ENCODE peak calls at places on chromosomes 11 and 22, in five cellular contexts. R is GF-D8, O is HFF-Myc, X is midbrain, C is left lobe of liver. L is an unnamed sample.
A peak's percentile ranks its signal among the peaks of the same experiment; 100 is the strongest.

GRCh38 chr11:83054904-83055380 is 16.8 kb downstream of the RAB30 start:
- DNase-seq in C (no peak), X (no peak), O (no peak), R (no peak), L (no peak)

GRCh38 chr11:114315749-114316368 is 19.7 kb downstream of the NNMT start:
- DNase-seq in R (no peak), C (peak; percentile 79), X (no peak), O (no peak), L (no peak)

GRCh38 chr11:128521697-128522062 is 65.7 kb downstream of the ETS1 start:
- DNase-seq in C (peak; percentile 55), R (no peak), X (no peak), O (no peak), L (no peak)

GRCh38 chr11:13135385-13136271 is 126.5 kb downstream of the RASSF10 start:
- DNase-seq in R (no peak), O (peak; percentile 52), X (peak; percentile 90), C (no peak), L (peak; percentile 97)

GRCh38 chr11:66725114-66725513 is 3.9 kb downstream of the SPTBN2 start:
- DNase-seq in X (no peak), R (no peak), C (no peak), O (no peak), L (no peak)

GRCh38 chr22:31143038-31143437 is 2.7 kb upstream of the PLA2G3 start:
- DNase-seq in O (no peak), X (peak; percentile 4), C (no peak), R (no peak), L (no peak)

GRCh38 chr11:73838443-73839122 is 38.1 kb downstream of the COA4 start:
- DNase-seq in C (no peak), X (no peak), R (no peak), O (no peak), L (no peak)

GRCh38 chr11:68881320-68881719 is 22.3 kb downstream of the MRPL21 start:
- DNase-seq in C (no peak), R (no peak), X (no peak), O (no peak), L (no peak)

GRCh38 chr22:39654959-39655579 is 84.5 kb downstream of the CACNA1I start:
- DNase-seq in O (no peak), X (no peak), R (no peak), C (no peak), L (no peak)

GRCh38 chr11:93741094-93741881 is at the start of the genes C11orf54 and TAF1D:
- DNase-seq in C (peak; percentile 98), R (peak; percentile 95), X (peak; percentile 96), O (peak; percentile 95), L (peak; percentile 96)

GRCh38 chr11:87421422-87421821 is 383.7 kb downstream of the TMEM135 start:
- DNase-seq in R (peak; percentile 1), O (peak; percentile 84), C (no peak), X (peak; percentile 76), L (peak; percentile 71)

GRCh38 chr11:10407055-10407454 is 48.0 kb upstream of the AMPD3 start:
- DNase-seq in O (no peak), C (no peak), X (no peak), R (no peak), L (no peak)

GRCh38 chr11:125320347-125321122 is 156.0 kb downstream of the PKNOX2 start:
- DNase-seq in C (no peak), X (no peak), O (no peak), R (no peak), L (no peak)

GRCh38 chr11:128933481-128934178 is 9.0 kb downstream of the TP53AIP1 start:
- DNase-seq in X (no peak), C (no peak), O (peak; percentile 35), R (no peak), L (no peak)

GRCh38 chr22:50537765-50538164 is 7.9 kb upstream of the KLHDC7B start:
- DNase-seq in R (no peak), O (no peak), X (no peak), C (no peak), L (no peak)

GRCh38 chr22:23061471-23062280 is 8.6 kb upstream of the GNAZ start:
- DNase-seq in X (no peak), R (no peak), O (no peak), C (peak; percentile 33), L (no peak)

GRCh38 chr22:22720201-22720723 is 75.8 kb downstream of the GGTLC2 start:
- DNase-seq in O (peak; percentile 21), X (no peak), C (no peak), R (peak; percentile 50), L (peak; percentile 31)

GRCh38 chr22:22588485-22589164 is 29.6 kb upstream of the PRAME start:
- DNase-seq in X (no peak), O (no peak), C (no peak), R (no peak), L (no peak)

GRCh38 chr22:41596776-41597634 is 7.4 kb upstream of the PMM1 start:
- DNase-seq in O (no peak), R (peak; percentile 5), X (peak; percentile 58), C (peak; percentile 65), L (peak; percentile 64)

GRCh38 chr22:22812031-22812905 is 75.3 kb upstream of the IGLL5 start:
- DNase-seq in C (no peak), O (no peak), X (no peak), R (no peak), L (no peak)

GRCh38 chr11:76642341-76642740 is 28.2 kb downstream of the LRRC32 start:
- DNase-seq in C (no peak), X (no peak), O (no peak), R (no peak), L (no peak)

L was measured in globus pallidus.